ENCODE peak calls at places on chromosomes 11 and 22, in four cellular contexts. T, V, R and Z are unnamed samples.

GRCh38 chr11:77148963-77149715 is 21.1 kb downstream of the MYO7A start:
- ATAC-seq in T (no peak), V (no peak), R (no peak), Z (no peak)

GRCh38 chr11:128240546-128240945 is 346.8 kb downstream of the ETS1 start:
- ATAC-seq in T (no peak), V (no peak), R (no peak), Z (no peak)

GRCh38 chr11:126103150-126103549 is 40.5 kb upstream of the CDON start:
- ATAC-seq in T (no peak), V (no peak), R (no peak), Z (no peak)

GRCh38 chr22:50114221-50114981 is 24.6 kb downstream of the MOV10L1 start:
- ATAC-seq in T (no peak), V (no peak), R (no peak), Z (no peak)

GRCh38 chr11:1337647-1338007 is 28.2 kb upstream of the TOLLIP start:
- ATAC-seq in T (no peak), V (no peak), R (no peak), Z (no peak)

GRCh38 chr11:108872781-108873291 is 208.0 kb downstream of the DDX10 start:
- ATAC-seq in T (no peak), V (no peak), R (no peak), Z (peak; percentile 64)

GRCh38 chr11:125245299-125245698 is 80.7 kb downstream of the PKNOX2 start:
- ATAC-seq in T (no peak), V (no peak), R (no peak), Z (no peak)

GRCh38 chr11:102115557-102115956 is 5.3 kb downstream of the YAP1 start:
- ATAC-seq in T (no peak), V (no peak), R (no peak), Z (no peak)

GRCh38 chr22:17117890-17118289 is 3.3 kb downstream of the TMEM121B start:
- ATAC-seq in T (peak; percentile 34), V (peak; percentile 44), R (peak; percentile 6), Z (peak; percentile 49)

GRCh38 chr11:12508151-12508740 is 130.9 kb downstream of the PARVA start:
- ATAC-seq in T (no peak), V (no peak), R (no peak), Z (no peak)

GRCh38 chr11:95345651-95346050 is 114.6 kb upstream of the SESN3 start:
- ATAC-seq in T (peak; percentile 88), V (peak; percentile 82), R (peak; percentile 61), Z (peak; percentile 65)

GRCh38 chr11:131899954-131900580 is 529.7 kb downstream of the NTM start:
- ATAC-seq in T (no peak), V (no peak), R (no peak), Z (no peak)

GRCh38 chr11:98183034-98183433 is 837.7 kb upstream of the CNTN5 start:
- ATAC-seq in T (no peak), V (no peak), R (no peak), Z (no peak)

GRCh38 chr22:37892566-37893338 is 13.3 kb upstream of the MICALL1 start:
- ATAC-seq in T (no peak), V (no peak), R (no peak), Z (no peak)

GRCh38 chr11:73323464-73323863 is 15.4 kb downstream of the ARHGEF17 start:
- ATAC-seq in T (no peak), V (no peak), R (no peak), Z (no peak)

GRCh38 chr22:42636506-42636905 is 3.9 kb downstream of the ATP5MGL start:
- ATAC-seq in T (no peak), V (no peak), R (no peak), Z (no peak)

GRCh38 chr22:34608716-34609115 is 457.2 kb upstream of the ISX start:
- ATAC-seq in T (no peak), V (no peak), R (no peak), Z (no peak)

GRCh38 chr11:36141595-36141994 is 147.6 kb downstream of the COMMD9 start:
- ATAC-seq in T (no peak), V (no peak), R (no peak), Z (no peak)

GRCh38 chr11:69337211-69337721 is 43.3 kb downstream of the MYEOV start:
- ATAC-seq in T (peak; percentile 87), V (peak; percentile 84), R (peak; percentile 95), Z (peak; percentile 91)

GRCh38 chr11:130616578-130616977 is 168.1 kb downstream of the ADAMTS15 start:
- ATAC-seq in T (no peak), V (no peak), R (no peak), Z (no peak)